ENCODE peak calls at places on chromosomes 3 and 15, in seven cellular contexts. One of them, this sample, is unnamed.

GRCh38 chr3:11146771-11147363 is 7.4 kb upstream of the HRH1 start:
- DNase-seq in IMR-90: no peak
- DNase-seq in GM23338: no peak
- DNase-seq in lung: no peak
- DNase-seq in stomach: no peak
- DNase-seq in AG04450: no peak
- DNase-seq in neural crest cell: no peak
- DNase-seq in this sample: no peak

GRCh38 chr3:186901135-186901734 is 29.1 kb upstream of the ST6GAL1 start:
- DNase-seq in IMR-90: no peak
- DNase-seq in GM23338: no peak
- DNase-seq in lung: no peak
- DNase-seq in stomach: no peak
- DNase-seq in AG04450: no peak
- DNase-seq in neural crest cell: no peak
- DNase-seq in this sample: no peak

GRCh38 chr15:73190189-73190601 is 137.9 kb downstream of the NEO1 start:
- DNase-seq in IMR-90: peak
- DNase-seq in GM23338: no peak
- DNase-seq in lung: no peak
- DNase-seq in stomach: no peak
- DNase-seq in AG04450: no peak
- DNase-seq in neural crest cell: no peak
- DNase-seq in this sample: no peak

GRCh38 chr3:4778119-4778518 is 201.1 kb upstream of the BHLHE40 start:
- DNase-seq in IMR-90: no peak
- DNase-seq in GM23338: no peak
- DNase-seq in lung: no peak
- DNase-seq in stomach: no peak
- DNase-seq in AG04450: no peak
- DNase-seq in neural crest cell: no peak
- DNase-seq in this sample: no peak

GRCh38 chr3:19765954-19766353 is 168.1 kb downstream of the EFHB start:
- DNase-seq in IMR-90: no peak
- DNase-seq in GM23338: no peak
- DNase-seq in lung: no peak
- DNase-seq in stomach: no peak
- DNase-seq in AG04450: no peak
- DNase-seq in neural crest cell: no peak
- DNase-seq in this sample: no peak

GRCh38 chr15:50210462-50211264 is 28.7 kb downstream of the SLC27A2 start:
- DNase-seq in IMR-90: no peak
- DNase-seq in GM23338: no peak
- DNase-seq in lung: no peak
- DNase-seq in stomach: peak
- DNase-seq in AG04450: no peak
- DNase-seq in neural crest cell: no peak
- DNase-seq in this sample: no peak

GRCh38 chr3:71568217-71568616 is 15.3 kb downstream of the FOXP1 start:
- DNase-seq in IMR-90: no peak
- DNase-seq in GM23338: no peak
- DNase-seq in lung: no peak
- DNase-seq in stomach: no peak
- DNase-seq in AG04450: no peak
- DNase-seq in neural crest cell: no peak
- DNase-seq in this sample: no peak

GRCh38 chr3:49771340-49771938 is 14.9 kb downstream of the IP6K1 start:
- DNase-seq in IMR-90: peak
- DNase-seq in GM23338: no peak
- DNase-seq in lung: no peak
- DNase-seq in stomach: no peak
- DNase-seq in AG04450: no peak
- DNase-seq in neural crest cell: no peak
- DNase-seq in this sample: no peak

GRCh38 chr3:78912217-78912616 is 855.6 kb downstream of the ROBO1 start:
- DNase-seq in IMR-90: no peak
- DNase-seq in GM23338: no peak
- DNase-seq in lung: no peak
- DNase-seq in stomach: no peak
- DNase-seq in AG04450: no peak
- DNase-seq in neural crest cell: no peak
- DNase-seq in this sample: no peak

GRCh38 chr15:71434774-71435173 is 319.5 kb downstream of the THSD4 start:
- DNase-seq in IMR-90: no peak
- DNase-seq in GM23338: no peak
- DNase-seq in lung: no peak
- DNase-seq in stomach: no peak
- DNase-seq in AG04450: no peak
- DNase-seq in neural crest cell: no peak
- DNase-seq in this sample: no peak

GRCh38 chr15:66882251-66883020 is 180.4 kb downstream of the SMAD6 start:
- DNase-seq in IMR-90: peak
- DNase-seq in GM23338: no peak
- DNase-seq in lung: peak
- DNase-seq in stomach: no peak
- DNase-seq in AG04450: peak
- DNase-seq in neural crest cell: no peak
- DNase-seq in this sample: no peak

GRCh38 chr3:127320529-127321121 is 32.8 kb upstream of the PRR20G start:
- DNase-seq in IMR-90: no peak
- DNase-seq in GM23338: peak
- DNase-seq in lung: no peak
- DNase-seq in stomach: no peak
- DNase-seq in AG04450: no peak
- DNase-seq in neural crest cell: no peak
- DNase-seq in this sample: no peak

GRCh38 chr3:189797103-189797850 is 166.1 kb downstream of the TP63 start:
- DNase-seq in IMR-90: no peak
- DNase-seq in GM23338: no peak
- DNase-seq in lung: no peak
- DNase-seq in stomach: no peak
- DNase-seq in AG04450: no peak
- DNase-seq in neural crest cell: no peak
- DNase-seq in this sample: no peak

GRCh38 chr15:43376017-43376705 is 5.3 kb downstream of the TUBGCP4 start:
- DNase-seq in IMR-90: peak
- DNase-seq in GM23338: peak
- DNase-seq in lung: no peak
- DNase-seq in stomach: no peak
- DNase-seq in AG04450: no peak
- DNase-seq in neural crest cell: peak
- DNase-seq in this sample: no peak

GRCh38 chr15:78906310-78906608 is 33.6 kb downstream of the MORF4L1 start:
- DNase-seq in IMR-90: peak
- DNase-seq in GM23338: no peak
- DNase-seq in lung: peak
- DNase-seq in stomach: peak
- DNase-seq in AG04450: peak
- DNase-seq in neural crest cell: no peak
- DNase-seq in this sample: no peak

GRCh38 chr3:112351823-112352222 is 18.9 kb downstream of the CD200 start:
- DNase-seq in IMR-90: no peak
- DNase-seq in GM23338: peak
- DNase-seq in lung: no peak
- DNase-seq in stomach: no peak
- DNase-seq in AG04450: no peak
- DNase-seq in neural crest cell: no peak
- DNase-seq in this sample: no peak

GRCh38 chr15:66885281-66885915 is 180.0 kb upstream of the SMAD3 start:
- DNase-seq in IMR-90: no peak
- DNase-seq in GM23338: no peak
- DNase-seq in lung: no peak
- DNase-seq in stomach: no peak
- DNase-seq in AG04450: no peak
- DNase-seq in neural crest cell: no peak
- DNase-seq in this sample: no peak

GRCh38 chr3:48435774-48436476 is 4.0 kb downstream of the CCDC51 start:
- DNase-seq in IMR-90: peak
- DNase-seq in GM23338: peak
- DNase-seq in lung: peak
- DNase-seq in stomach: peak
- DNase-seq in AG04450: peak
- DNase-seq in neural crest cell: peak
- DNase-seq in this sample: no peak

GRCh38 chr3:45227946-45228345 is 1.9 kb upstream of the TMEM158 start:
- DNase-seq in IMR-90: no peak
- DNase-seq in GM23338: peak
- DNase-seq in lung: no peak
- DNase-seq in stomach: no peak
- DNase-seq in AG04450: no peak
- DNase-seq in neural crest cell: no peak
- DNase-seq in this sample: no peak

DNA sequence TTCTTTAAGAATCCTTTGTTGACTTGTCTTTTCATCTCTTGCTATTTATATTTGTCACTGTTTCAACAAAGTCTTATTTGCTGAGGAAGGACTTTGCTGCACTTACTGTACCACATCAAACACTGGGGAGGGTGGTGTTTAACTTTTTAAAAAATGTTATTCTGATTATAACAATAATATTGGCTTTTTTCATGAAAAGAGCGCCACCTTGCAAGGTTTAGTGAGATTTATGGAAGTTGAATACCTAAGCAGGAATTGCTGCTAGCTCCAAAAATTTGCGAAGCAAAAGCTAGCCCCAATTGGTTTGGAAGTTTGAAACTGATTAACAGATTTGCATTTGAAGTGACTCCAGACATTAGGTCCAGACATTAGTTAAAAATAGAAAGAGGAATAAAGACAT is 6.7 kb downstream of the ZIC1 start:
- DNase-seq in IMR-90: no peak
- DNase-seq in GM23338: no peak
- DNase-seq in lung: no peak
- DNase-seq in stomach: no peak
- DNase-seq in AG04450: no peak
- DNase-seq in neural crest cell: no peak
- DNase-seq in this sample: no peak
- TF ChIP-seq CTCF in IMR-90: no peak
- TF ChIP-seq CTCF in GM23338: peak
- TF ChIP-seq CTCF in lung: no peak
- TF ChIP-seq CTCF in stomach: no peak
- TF ChIP-seq CTCF in AG04450: peak
- TF ChIP-seq CTCF in neural crest cell: peak
- TF ChIP-seq CTCF in this sample: peak

GRCh38 chr15:51536965-51537574 is 85.5 kb downstream of the DMXL2 start:
- DNase-seq in IMR-90: peak
- DNase-seq in GM23338: peak
- DNase-seq in lung: no peak
- DNase-seq in stomach: no peak
- DNase-seq in AG04450: no peak
- DNase-seq in neural crest cell: no peak
- DNase-seq in this sample: no peak
- TF ChIP-seq CTCF in IMR-90: peak
- TF ChIP-seq CTCF in GM23338: peak
- TF ChIP-seq CTCF in lung: no peak
- TF ChIP-seq CTCF in stomach: peak
- TF ChIP-seq CTCF in AG04450: peak
- TF ChIP-seq CTCF in neural crest cell: peak
- TF ChIP-seq CTCF in this sample: peak

GRCh38 chr3:183697610-183698317 is at the start of gene YEATS2:
- DNase-seq in IMR-90: peak
- DNase-seq in GM23338: peak
- DNase-seq in lung: peak
- DNase-seq in stomach: peak
- DNase-seq in AG04450: no peak
- DNase-seq in neural crest cell: peak
- DNase-seq in this sample: no peak

GRCh38 chr3:183697123-183697609 is 431 bp upstream of the YEATS2 start:
- DNase-seq in IMR-90: no peak
- DNase-seq in GM23338: no peak
- DNase-seq in lung: no peak
- DNase-seq in stomach: no peak
- DNase-seq in AG04450: no peak
- DNase-seq in neural crest cell: no peak
- DNase-seq in this sample: no peak

GRCh38 chr3:183698318-183698731 is 728 bp downstream of the YEATS2 start:
- DNase-seq in IMR-90: peak
- DNase-seq in GM23338: peak
- DNase-seq in lung: no peak
- DNase-seq in stomach: no peak
- DNase-seq in AG04450: no peak
- DNase-seq in neural crest cell: no peak
- DNase-seq in this sample: no peak

GRCh38 chr3:183699238-183699947 is 1.8 kb downstream of the YEATS2 start:
- DNase-seq in IMR-90: no peak
- DNase-seq in GM23338: peak
- DNase-seq in lung: no peak
- DNase-seq in stomach: no peak
- DNase-seq in AG04450: no peak
- DNase-seq in neural crest cell: no peak
- DNase-seq in this sample: no peak

DNA sequence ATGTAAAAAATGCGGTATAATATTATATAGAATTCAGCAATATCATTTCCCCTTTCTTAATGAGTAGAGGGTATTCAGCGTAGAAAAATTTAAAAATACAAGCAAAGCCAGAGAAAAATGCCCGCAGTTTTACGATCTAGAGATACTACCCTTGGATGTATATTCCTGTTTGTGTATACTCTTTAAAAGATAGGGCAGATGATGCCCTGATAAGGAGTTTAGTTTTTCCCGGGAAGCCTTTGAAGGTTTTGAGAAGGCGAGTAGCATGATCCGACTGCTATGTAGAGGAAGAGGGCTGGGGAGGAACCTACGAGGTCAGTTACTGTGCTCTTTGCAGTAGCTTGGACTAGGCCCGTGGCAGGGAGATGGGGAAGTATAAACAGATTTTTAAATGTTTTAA is 1.2 kb downstream of the YEATS2 start:
- DNase-seq in IMR-90: peak
- DNase-seq in GM23338: peak
- DNase-seq in lung: no peak
- DNase-seq in stomach: no peak
- DNase-seq in AG04450: no peak
- DNase-seq in neural crest cell: no peak
- DNase-seq in this sample: no peak
- TF ChIP-seq CTCF in IMR-90: no peak
- TF ChIP-seq CTCF in GM23338: no peak
- TF ChIP-seq CTCF in lung: no peak
- TF ChIP-seq CTCF in stomach: no peak
- TF ChIP-seq CTCF in AG04450: no peak
- TF ChIP-seq CTCF in neural crest cell: no peak
- TF ChIP-seq CTCF in this sample: no peak

GRCh38 chr3:43155464-43156121 is 49.7 kb upstream of the POMGNT2 start:
- DNase-seq in IMR-90: peak
- DNase-seq in GM23338: peak
- DNase-seq in lung: peak
- DNase-seq in stomach: peak
- DNase-seq in AG04450: peak
- DNase-seq in neural crest cell: peak
- DNase-seq in this sample: no peak

GRCh38 chr3:43153189-43154083 is 47.6 kb upstream of the POMGNT2 start:
- DNase-seq in IMR-90: peak
- DNase-seq in GM23338: peak
- DNase-seq in lung: peak
- DNase-seq in stomach: no peak
- DNase-seq in AG04450: peak
- DNase-seq in neural crest cell: no peak
- DNase-seq in this sample: no peak

GRCh38 chr3:43152649-43153048 is 46.8 kb upstream of the POMGNT2 start:
- DNase-seq in IMR-90: no peak
- DNase-seq in GM23338: no peak
- DNase-seq in lung: no peak
- DNase-seq in stomach: no peak
- DNase-seq in AG04450: no peak
- DNase-seq in neural crest cell: no peak
- DNase-seq in this sample: no peak

GRCh38 chr3:43156812-43157455 is 51.1 kb upstream of the POMGNT2 start:
- DNase-seq in IMR-90: no peak
- DNase-seq in GM23338: no peak
- DNase-seq in lung: no peak
- DNase-seq in stomach: no peak
- DNase-seq in AG04450: no peak
- DNase-seq in neural crest cell: no peak
- DNase-seq in this sample: no peak

GRCh38 chr3:43155016-43155415 is 49.1 kb upstream of the POMGNT2 start:
- DNase-seq in IMR-90: no peak
- DNase-seq in GM23338: no peak
- DNase-seq in lung: no peak
- DNase-seq in stomach: no peak
- DNase-seq in AG04450: no peak
- DNase-seq in neural crest cell: no peak
- DNase-seq in this sample: no peak
- TF ChIP-seq CTCF in IMR-90: no peak
- TF ChIP-seq CTCF in GM23338: no peak
- TF ChIP-seq CTCF in lung: no peak
- TF ChIP-seq CTCF in stomach: no peak
- TF ChIP-seq CTCF in AG04450: no peak
- TF ChIP-seq CTCF in neural crest cell: no peak
- TF ChIP-seq CTCF in this sample: no peak